ENCODE peak calls at places on chromosomes 6 and 20, in ten cellular contexts. B is OCI-LY7; N is IMR-90; Y is heart left ventricle; Z is GM23248; O is heart right ventricle; U is GM12864; W is small intestine; E is retinal pigment epithelial cell; M is CD8-positive, alpha-beta T cell. D is an unnamed sample.
A peak's percentile ranks its signal among the peaks of the same experiment; 100 is the strongest.

GRCh38 chr6:63804381-63804956 is 168.9 kb downstream of the PHF3 start:
- DNase-seq in U (no peak), O (no peak), W (no peak), Z (peak; percentile 92), Y (no peak), N (peak; percentile 95), E (no peak), B (no peak), M (no peak), D (no peak)

GRCh38 chr6:170345662-170346061 is 39.1 kb downstream of the FAM120B start:
- DNase-seq in O (no peak), M (no peak), U (no peak), E (no peak), Z (no peak), W (peak; percentile 14), B (no peak), N (peak; percentile 2), Y (no peak), D (no peak)

GRCh38 chr6:119129968-119130484 is 51.6 kb upstream of the FAM184A start:
- DNase-seq in O (no peak), M (no peak), E (peak; percentile 43), B (no peak), W (peak; percentile 44), Z (peak; percentile 68), N (peak; percentile 76), U (no peak), Y (no peak), D (no peak)

GRCh38 chr6:105087571-105088211 is 92.1 kb downstream of the POPDC3 start:
- DNase-seq in U (peak; percentile 22), B (peak; percentile 63), O (no peak), W (peak; percentile 56), E (peak; percentile 25), N (peak; percentile 69), M (no peak), Z (peak; percentile 72), Y (no peak), D (no peak)

GRCh38 chr20:37299718-37300529 is 10.5 kb downstream of the MANBAL start:
- DNase-seq in O (no peak), U (no peak), Z (peak; percentile 82), Y (no peak), M (no peak), B (no peak), W (no peak), E (no peak), N (peak; percentile 65), D (no peak)

GRCh38 chr20:64140956-64141355 is 23.3 kb upstream of the MYT1 start:
- DNase-seq in M (no peak), N (no peak), E (no peak), U (no peak), B (no peak), O (no peak), Z (no peak), W (no peak), Y (peak; percentile 46), D (peak; percentile 43)

GRCh38 chr6:121596441-121596840 is 161.0 kb downstream of the GJA1 start:
- DNase-seq in B (no peak), U (no peak), O (no peak), Y (no peak), W (no peak), N (no peak), Z (no peak), M (no peak), E (no peak), D (no peak)

GRCh38 chr6:143575840-143576498 is 64.4 kb upstream of the FUCA2 start:
- DNase-seq in Z (peak; percentile 65), B (no peak), Y (no peak), O (no peak), U (no peak), M (no peak), N (no peak), E (no peak), W (no peak), D (no peak)

GRCh38 chr6:163416380-163416629 is 1.8 kb downstream of the QKI start:
- DNase-seq in E (no peak), B (no peak), Z (peak; percentile 47), M (no peak), Y (no peak), N (no peak), W (no peak), O (no peak), U (no peak), D (no peak)

GRCh38 chr6:137743493-137743892 is 123.6 kb upstream of the TNFAIP3 start:
- DNase-seq in N (no peak), O (no peak), Y (no peak), Z (no peak), W (no peak), U (no peak), E (no peak), B (no peak), M (no peak), D (no peak)

GRCh38 chr20:6164421-6165341 is 41.9 kb upstream of the FERMT1 start:
- DNase-seq in Z (peak; percentile 29), B (no peak), W (no peak), U (no peak), N (no peak), E (peak; percentile 70), Y (peak; percentile 69), M (no peak), O (peak; percentile 41), D (no peak)

GRCh38 chr6:131954775-131955107 is 3.6 kb upstream of the CCN2 start:
- DNase-seq in Y (no peak), Z (peak; percentile 31), U (no peak), B (no peak), W (peak; percentile 74), N (peak; percentile 99), M (no peak), E (peak; percentile 98), O (no peak), D (no peak)

GRCh38 chr6:22098623-22099022 is 198.2 kb downstream of the PRL start:
- DNase-seq in O (no peak), W (no peak), M (no peak), Z (no peak), Y (no peak), N (peak; percentile 71), U (no peak), B (no peak), E (peak; percentile 24), D (no peak)

GRCh38 chr20:29409833-29410804 is 1847.3 kb upstream of the DEFB115 start:
- DNase-seq in Y (peak; percentile 66), W (no peak), B (no peak), Z (no peak), U (no peak), M (no peak), N (no peak), E (no peak), O (no peak), D (no peak)

GRCh38 chr6:56232446-56232845 is 14.9 kb downstream of the COL21A1 start:
- DNase-seq in U (no peak), Z (no peak), O (no peak), N (no peak), E (no peak), B (no peak), W (no peak), Y (no peak), M (no peak), D (no peak)
- H3K4me3 ChIP-seq in U (no peak overlapping the region), Z (no peak overlapping the region), O (no peak overlapping the region), N (no peak overlapping the region), E (no peak overlapping the region), B (no peak overlapping the region), W (no peak overlapping the region), Y (no peak overlapping the region), M (no peak overlapping the region), D (no peak overlapping the region)

GRCh38 chr6:157825243-157825904 is 2.3 kb downstream of the SNX9 start:
- DNase-seq in N (peak; percentile 70), Y (no peak), Z (peak; percentile 71), O (no peak), E (no peak), M (no peak), U (no peak), B (no peak), W (peak; percentile 42), D (no peak)
- H3K4me3 ChIP-seq in N (peak overlapping the region; percentile 19), Y (peak overlapping the region; percentile 98), Z (peak overlapping the region; percentile 94), O (no peak overlapping the region), E (no peak overlapping the region), M (no peak overlapping the region), U (no peak overlapping the region), B (no peak overlapping the region), W (peak overlapping the region; percentile 4), D (no peak overlapping the region)

GRCh38 chr6:56245903-56246351 is 1.5 kb downstream of the COL21A1 start:
- DNase-seq in N (peak; percentile 16), W (no peak), Y (no peak), Z (no peak), U (no peak), O (no peak), M (no peak), B (no peak), E (no peak), D (no peak)

GRCh38 chr6:56246941-56247653 is at the start of gene COL21A1:
- DNase-seq in O (peak; percentile 58), N (no peak), U (no peak), E (no peak), Z (peak; percentile 53), B (no peak), M (no peak), Y (peak; percentile 69), W (no peak), D (peak; percentile 65)

GRCh38 chr6:56247654-56248122 is 308 bp upstream of the COL21A1 start:
- DNase-seq in W (no peak), Z (no peak), M (no peak), O (no peak), N (no peak), Y (no peak), B (no peak), U (no peak), E (no peak), D (no peak)

GRCh38 chr6:56244528-56245253 is 2.7 kb downstream of the COL21A1 start:
- DNase-seq in E (no peak), Z (no peak), B (no peak), Y (no peak), M (no peak), O (no peak), U (no peak), W (no peak), N (no peak), D (no peak)

DNA sequence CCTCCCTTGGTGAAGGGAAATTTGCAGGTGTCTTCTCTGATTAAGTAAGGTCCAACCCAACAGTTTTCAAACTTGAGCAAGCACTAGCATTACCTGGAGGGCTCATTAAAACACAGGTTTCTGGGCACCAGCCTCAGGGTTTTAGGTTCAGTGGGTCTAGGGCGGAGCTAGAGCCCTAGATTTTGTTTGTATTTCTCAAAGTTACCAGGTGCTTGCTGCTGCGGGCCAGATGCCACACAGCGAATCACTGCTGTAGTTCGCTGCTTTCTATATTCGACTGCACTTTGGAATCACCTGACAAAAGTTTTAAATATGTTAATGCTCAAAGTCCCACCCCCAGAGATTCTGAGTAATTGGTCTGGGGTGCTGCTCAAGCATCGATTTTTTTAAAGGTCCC is 838 bp downstream of the COL21A1 start:
- DNase-seq in E (no peak), Z (no peak), Y (no peak), M (no peak), U (no peak), B (no peak), W (no peak), N (no peak), O (no peak), D (no peak)
- H3K4me3 ChIP-seq in E (no peak overlapping the region), Z (peak overlapping the region; percentile 71), Y (peak overlapping the region; percentile 59), M (no peak overlapping the region), U (no peak overlapping the region), B (no peak overlapping the region), W (no peak overlapping the region), N (no peak overlapping the region), O (no peak overlapping the region), D (peak overlapping the region; percentile 52)

DNA sequence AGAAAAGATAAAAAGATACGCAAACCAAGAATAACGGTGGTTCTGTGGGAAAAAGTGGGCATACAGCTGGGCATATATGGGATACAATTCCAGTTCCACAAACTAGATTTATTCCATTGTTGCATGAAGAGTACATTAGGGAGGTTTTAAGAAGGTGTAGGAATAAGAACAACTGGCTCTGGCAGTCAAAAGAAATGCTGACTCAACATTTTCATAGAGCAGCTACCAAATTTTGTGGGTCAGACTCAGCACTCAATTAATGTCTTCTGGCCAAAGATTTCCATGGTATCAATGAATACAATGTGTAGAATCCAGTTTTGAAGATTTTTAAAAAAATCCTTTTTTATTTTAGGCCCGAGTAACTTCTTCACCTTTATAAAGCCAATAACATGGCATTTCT is 40.2 kb downstream of the TP53INP2 start:
- DNase-seq in Y (no peak), E (no peak), B (no peak), U (no peak), M (no peak), N (no peak), O (no peak), W (no peak), Z (no peak), D (no peak)
- H3K4me3 ChIP-seq in Y (no peak overlapping the region), E (no peak overlapping the region), B (no peak overlapping the region), U (no peak overlapping the region), M (no peak overlapping the region), N (no peak overlapping the region), O (no peak overlapping the region), W (no peak overlapping the region), Z (no peak overlapping the region), D (no peak overlapping the region)